ENCODE peak calls at places on chromosomes 2 and 18, in seven cellular contexts. R is upper lobe of right lung, J is left ventricle myocardium inferior, T is brain microvascular endothelial cell, Z is epithelial cell of proximal tubule, E is kidney, H is H9. D is an unnamed sample.

GRCh38 chr2:201403904-201404303 is 46.8 kb upstream of the FLACC1 start:
- DNase-seq in H (no peak), E (no peak), J (no peak), R (no peak), Z (no peak), T (no peak), D (peak)

GRCh38 chr18:79610461-79611039 is 69.1 kb upstream of the CTDP1 start:
- DNase-seq in T (no peak), Z (no peak), R (peak), J (no peak), E (peak), H (no peak), D (no peak)

GRCh38 chr2:187008111-187008510 is 159.1 kb upstream of the ZSWIM2 start:
- DNase-seq in T (peak), H (no peak), J (no peak), Z (no peak), R (no peak), E (no peak), D (no peak)

GRCh38 chr2:120321721-120322284 is 24.1 kb upstream of the INHBB start:
- DNase-seq in E (peak), J (no peak), Z (no peak), T (no peak), H (no peak), R (no peak), D (no peak)

GRCh38 chr2:170505631-170506270 is 209.4 kb upstream of the SP5 start:
- DNase-seq in J (peak), E (peak), T (peak), R (no peak), H (no peak), Z (no peak), D (no peak)

GRCh38 chr2:62084823-62085222 is 111.1 kb upstream of the B3GNT2 start:
- DNase-seq in Z (no peak), T (no peak), H (no peak), E (no peak), J (no peak), R (no peak), D (no peak)

GRCh38 chr2:226888971-226889370 is 53.1 kb downstream of the RHBDD1 start:
- DNase-seq in H (no peak), R (no peak), J (no peak), Z (no peak), E (no peak), T (no peak), D (peak)

GRCh38 chr2:227759411-227760113 is 13.9 kb downstream of the SCYGR8 start:
- DNase-seq in R (no peak), J (no peak), H (peak), T (no peak), Z (peak), E (no peak), D (no peak)

GRCh38 chr18:46407471-46408166 is 249.4 kb downstream of the LOXHD1 start:
- DNase-seq in R (no peak), T (peak), E (peak), Z (no peak), H (no peak), J (no peak), D (peak)

GRCh38 chr18:13386891-13387801 is 168.6 kb downstream of the LDLRAD4 start:
- DNase-seq in H (no peak), R (no peak), Z (no peak), E (peak), J (no peak), T (no peak), D (no peak)

GRCh38 chr18:55588876-55589595 is 1.0 kb upstream of the TCF4 start:
- DNase-seq in R (no peak), J (no peak), Z (no peak), T (no peak), H (no peak), E (no peak), D (no peak)

GRCh38 chr18:73544032-73544431 is 603.6 kb downstream of the FBXO15 start:
- DNase-seq in Z (no peak), E (no peak), T (no peak), J (no peak), R (no peak), H (no peak), D (no peak)

GRCh38 chr2:13114391-13114790 is 397.7 kb downstream of the TRIB2 start:
- DNase-seq in H (no peak), J (no peak), E (no peak), Z (peak), T (peak), R (no peak), D (no peak)

GRCh38 chr2:75481041-75481836 is 79.5 kb downstream of the EVA1A start:
- DNase-seq in R (no peak), E (no peak), H (no peak), Z (no peak), T (peak), J (no peak), D (peak)

GRCh38 chr2:144516981-144517824 is 2.7 kb downstream of the ZEB2 start:
- DNase-seq in H (peak), T (peak), Z (no peak), J (peak), R (peak), E (peak), D (peak)

GRCh38 chr2:21690005-21690404 is 566.2 kb downstream of the TDRD15 start:
- DNase-seq in E (no peak), J (no peak), Z (no peak), H (no peak), R (no peak), T (no peak), D (no peak)

GRCh38 chr2:21696900-21697299 is 573.1 kb downstream of the TDRD15 start:
- DNase-seq in E (no peak), R (no peak), H (no peak), J (no peak), Z (no peak), T (no peak), D (no peak)

GRCh38 chr2:21694536-21694935 is 570.8 kb downstream of the TDRD15 start:
- DNase-seq in E (no peak), R (no peak), H (no peak), T (no peak), Z (no peak), J (no peak), D (no peak)

DNA sequence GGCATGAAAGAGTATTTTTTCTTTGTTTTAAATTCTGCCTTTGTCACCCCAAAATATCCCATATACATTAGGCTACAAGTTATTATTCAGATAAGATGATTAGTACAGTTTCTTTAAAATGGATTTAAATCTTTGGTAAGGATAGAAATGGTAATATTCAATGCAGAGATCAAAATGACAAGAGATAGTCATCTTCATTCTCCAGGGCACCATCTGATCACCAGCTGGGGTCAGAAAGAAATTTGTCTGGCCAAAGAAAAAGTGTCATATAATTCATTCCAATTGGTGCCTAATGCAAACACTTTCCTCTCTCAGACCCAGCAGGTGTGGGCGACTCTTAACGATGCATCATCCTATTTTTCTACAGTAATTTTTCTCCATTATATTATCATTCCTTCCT is 570.3 kb downstream of the TDRD15 start:
- DNase-seq in Z (no peak), H (no peak), T (no peak), J (no peak), E (no peak), R (no peak), D (no peak)
- TF ChIP-seq CTCF in Z (no peak), H (no peak), T (no peak), J (no peak), E (no peak), R (no peak), D (no peak)

GRCh38 chr2:218719457-218719856 is 8.8 kb downstream of the TTLL4 start:
- DNase-seq in R (no peak), E (no peak), T (no peak), J (no peak), H (no peak), Z (no peak), D (no peak)

GRCh38 chr2:218718058-218718457 is 7.4 kb downstream of the TTLL4 start:
- DNase-seq in R (no peak), T (no peak), Z (no peak), J (no peak), H (no peak), E (no peak), D (no peak)

GRCh38 chr2:218720048-218721041 is 9.7 kb downstream of the TTLL4 start:
- DNase-seq in T (no peak), R (no peak), E (no peak), H (peak), J (no peak), Z (no peak), D (no peak)

GRCh38 chr2:218716070-218716469 is 5.4 kb downstream of the TTLL4 start:
- DNase-seq in Z (no peak), H (no peak), E (no peak), T (no peak), R (no peak), J (no peak), D (no peak)

GRCh38 chr2:218717262-218717661 is 6.6 kb downstream of the TTLL4 start:
- DNase-seq in R (no peak), J (no peak), H (no peak), Z (no peak), T (no peak), E (no peak), D (no peak)
- TF ChIP-seq CTCF in R (no peak), J (no peak), H (no peak), Z (no peak), T (no peak), E (no peak), D (no peak)

GRCh38 chr2:42931818-42932195 is 139.4 kb upstream of the HAAO start:
- DNase-seq in R (no peak), T (no peak), J (no peak), H (no peak), Z (no peak), E (no peak), D (no peak)

GRCh38 chr2:42929985-42930581 is 137.7 kb upstream of the HAAO start:
- DNase-seq in R (peak), E (no peak), T (peak), Z (no peak), J (no peak), H (no peak), D (no peak)

GRCh38 chr2:42929577-42929984 is 137.2 kb upstream of the HAAO start:
- DNase-seq in E (no peak), J (no peak), R (peak), Z (no peak), H (no peak), T (no peak), D (no peak)

GRCh38 chr2:42932271-42933151 is 140.1 kb upstream of the HAAO start:
- DNase-seq in E (no peak), R (no peak), T (no peak), Z (no peak), H (no peak), J (no peak), D (no peak)

DNA sequence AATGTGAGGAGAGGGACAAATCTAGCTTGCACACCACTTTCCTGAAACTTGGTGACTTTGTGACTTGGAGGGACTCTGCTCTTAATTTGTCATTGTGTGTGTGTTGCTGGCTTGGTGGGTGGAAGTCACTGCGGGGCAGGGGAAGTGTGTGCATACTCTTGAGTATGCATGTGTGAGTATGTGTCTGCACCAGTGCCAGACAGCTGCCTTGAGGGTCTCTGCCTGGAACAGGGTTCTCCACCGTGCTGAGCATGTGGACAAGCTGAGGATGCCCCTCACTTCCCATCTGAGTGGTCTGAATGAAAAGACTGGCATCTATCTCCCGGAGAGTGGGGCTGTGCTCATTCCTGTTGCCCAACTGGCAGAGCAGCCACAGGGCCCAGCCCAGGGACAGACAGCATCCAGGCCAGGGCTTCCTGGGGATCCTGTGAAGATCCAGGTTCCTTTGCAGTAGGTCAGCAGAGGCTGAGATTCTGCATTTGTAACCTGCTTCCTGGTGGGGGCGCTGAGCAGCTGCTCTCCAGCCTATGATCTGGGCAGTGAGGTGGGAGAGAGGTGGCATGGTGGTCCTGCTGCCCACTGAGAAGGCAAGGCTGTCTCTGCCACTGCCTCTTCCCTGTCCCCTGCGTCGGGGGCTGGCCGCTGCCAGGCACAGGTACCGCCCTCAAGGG is 138.9 kb upstream of the HAAO start:
- DNase-seq in T (no peak), H (peak), J (no peak), Z (no peak), E (no peak), R (peak), D (no peak)
- TF ChIP-seq CTCF in T (peak), H (peak), J (peak), Z (peak), E (no peak), R (no peak), D (peak)

GRCh38 chr18:37533647-37534565 is 31.7 kb downstream of the CELF4 start:
- DNase-seq in Z (no peak), H (no peak), R (no peak), E (no peak), T (no peak), J (no peak), D (peak)
- TF ChIP-seq CTCF in Z (peak), H (peak), R (no peak), E (no peak), T (peak), J (no peak), D (peak)

DNA sequence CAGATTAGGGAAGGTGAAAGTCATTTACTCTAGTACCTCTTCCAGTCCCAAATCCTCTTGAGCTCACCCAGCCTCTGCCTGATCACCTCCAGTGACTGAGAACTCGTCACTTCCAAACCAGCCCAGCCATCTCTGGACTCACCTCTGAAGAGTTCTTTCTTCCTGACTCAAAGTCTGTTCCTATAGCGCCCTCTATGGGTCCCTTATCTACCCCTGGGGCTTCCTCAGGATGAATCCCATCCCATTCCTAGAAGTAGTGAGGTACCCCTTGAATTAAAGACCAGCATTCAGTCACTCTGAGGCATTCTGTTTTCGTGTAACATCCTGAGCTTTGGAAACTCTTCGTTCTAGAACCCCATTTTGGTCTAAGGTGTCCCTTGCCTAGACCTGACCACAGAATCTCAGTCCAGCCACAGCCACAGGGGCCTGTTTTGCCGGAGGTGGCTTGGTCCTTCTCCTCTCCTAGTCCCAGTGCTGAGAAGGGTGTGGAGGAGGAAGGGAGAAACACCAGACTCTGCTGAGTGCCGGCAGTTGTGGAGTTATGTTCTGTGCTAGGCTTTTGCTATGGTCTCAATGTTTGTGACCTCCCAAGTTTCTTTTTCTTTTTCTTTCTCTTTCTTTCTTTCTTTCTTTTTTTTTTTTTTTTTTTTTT is 32.7 kb downstream of the SIX3 start:
- DNase-seq in Z (no peak), E (no peak), H (peak), J (no peak), R (no peak), T (peak), D (peak)
- TF ChIP-seq CTCF in Z (peak), E (no peak), H (peak), J (peak), R (peak), T (peak), D (peak)